ENCODE peak calls at places on chromosomes 3 and 15, in six cellular contexts. R is WTC11; U is activated CD8-positive, alpha-beta T cell treated with anti-CD3 and anti-CD28 coated beads for 36 hours; L is tibial artery; N is uterus; T is bronchial epithelial cell. W is an unnamed sample.

GRCh38 chr15:43920815-43921214 is 94.0 kb downstream of the WDR76 start:
- DNase-seq in R (peak), U (no peak), L (no peak), N (no peak), T (no peak), W (no peak)

GRCh38 chr15:42194502-42194901 is 13.6 kb downstream of the VPS39 start:
- DNase-seq in R (no peak), U (peak), L (no peak), N (no peak), T (peak), W (peak)

GRCh38 chr3:37221407-37221806 is 47.0 kb upstream of the LRRFIP2 start:
- DNase-seq in R (no peak), U (no peak), L (no peak), N (no peak), T (peak), W (peak)

GRCh38 chr3:106688463-106688862 is 688.8 kb upstream of the CCDC54 start:
- DNase-seq in R (no peak), U (no peak), L (no peak), N (no peak), T (peak), W (peak)

GRCh38 chr3:184572528-184573270 is 11.1 kb downstream of the EPHB3 start:
- DNase-seq in R (no peak), U (no peak), L (no peak), N (no peak), T (no peak), W (no peak)

GRCh38 chr15:90644526-90644925 is 72.6 kb upstream of the BLM start:
- DNase-seq in R (no peak), U (no peak), L (peak), N (no peak), T (no peak), W (no peak)

GRCh38 chr3:186368717-186369116 is 6.7 kb upstream of the DGKG start:
- DNase-seq in R (no peak), U (no peak), L (no peak), N (no peak), T (peak), W (no peak)

GRCh38 chr15:60591491-60592385 is 112.8 kb upstream of the ICE2 start:
- DNase-seq in R (peak), U (peak), L (peak), N (peak), T (no peak), W (no peak)

GRCh38 chr3:149455366-149455765 is 19.1 kb upstream of the TM4SF4 start:
- DNase-seq in R (no peak), U (no peak), L (no peak), N (no peak), T (no peak), W (no peak)

DNA sequence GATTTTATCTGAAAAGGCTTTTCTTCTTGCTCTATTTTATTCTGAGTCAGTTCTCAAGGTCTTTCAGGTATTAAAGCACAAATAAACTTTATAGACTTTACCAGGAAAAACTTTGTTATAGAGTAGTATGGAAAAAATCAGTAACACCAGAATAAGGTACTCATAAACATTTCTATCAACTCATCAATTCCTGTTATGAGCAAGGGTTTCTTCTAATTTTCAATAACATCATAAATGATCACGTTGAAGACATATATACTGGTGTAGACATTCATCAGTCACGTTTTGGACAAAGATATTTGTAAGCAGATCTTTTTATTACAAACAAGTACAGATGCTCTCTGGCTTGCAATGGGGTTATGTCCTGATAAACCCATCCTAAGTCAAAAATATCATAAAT is 9.6 kb upstream of the HDC start:
- DNase-seq in R (no peak), U (no peak), L (no peak), N (no peak), T (no peak), W (no peak)
- TF ChIP-seq CTCF in R (no peak), U (no peak), L (no peak), N (no peak), T (no peak), W (no peak)

GRCh38 chr3:188284455-188285212 is 130.7 kb downstream of the LPP start:
- DNase-seq in R (no peak), U (peak), L (no peak), N (no peak), T (peak), W (no peak)

GRCh38 chr3:188286087-188286513 is 132.1 kb downstream of the LPP start:
- DNase-seq in R (no peak), U (no peak), L (peak), N (peak), T (peak), W (peak)

GRCh38 chr3:188282871-188283270 is 128.9 kb downstream of the LPP start:
- DNase-seq in R (no peak), U (no peak), L (no peak), N (no peak), T (no peak), W (no peak)

GRCh38 chr3:188280627-188281026 is 126.7 kb downstream of the LPP start:
- DNase-seq in R (no peak), U (no peak), L (no peak), N (no peak), T (no peak), W (no peak)

GRCh38 chr3:188283347-188283746 is 129.4 kb downstream of the LPP start:
- DNase-seq in R (no peak), U (no peak), L (no peak), N (peak), T (no peak), W (peak)
- TF ChIP-seq CTCF in R (no peak), U (no peak), L (no peak), N (peak), T (no peak), W (no peak)

DNA sequence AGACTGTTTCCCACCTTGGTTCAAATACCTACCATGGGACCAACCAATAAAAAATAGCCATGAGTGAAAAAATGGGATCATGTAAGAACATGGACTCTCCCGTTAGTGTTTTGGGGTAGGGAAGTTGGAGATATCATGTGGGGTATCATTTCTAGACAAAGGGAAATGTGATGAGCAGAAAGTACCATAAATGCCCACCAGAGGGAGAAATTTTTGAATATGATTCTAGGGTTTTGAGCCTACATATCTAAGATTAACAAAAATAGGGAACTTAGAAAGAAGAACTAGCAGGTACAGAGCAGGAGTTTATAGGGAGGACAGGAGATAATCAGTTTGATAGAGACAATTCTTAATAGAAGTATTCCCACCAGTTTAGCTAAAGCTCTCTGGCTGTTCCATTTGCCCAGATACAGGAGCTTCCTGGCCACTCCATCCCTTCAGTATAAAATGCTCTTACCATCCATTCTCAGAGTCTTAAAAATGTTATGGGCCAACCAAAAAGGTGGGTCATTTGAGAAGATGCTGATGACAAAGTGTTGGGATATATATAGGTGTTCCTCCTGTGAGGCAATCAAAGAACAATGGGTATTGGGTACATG is 3.6 kb upstream of the CPOX start:
- DNase-seq in R (no peak), U (no peak), L (no peak), N (no peak), T (peak), W (peak)
- TF ChIP-seq CTCF in R (peak), U (peak), L (peak), N (peak), T (peak), W (peak)

DNA sequence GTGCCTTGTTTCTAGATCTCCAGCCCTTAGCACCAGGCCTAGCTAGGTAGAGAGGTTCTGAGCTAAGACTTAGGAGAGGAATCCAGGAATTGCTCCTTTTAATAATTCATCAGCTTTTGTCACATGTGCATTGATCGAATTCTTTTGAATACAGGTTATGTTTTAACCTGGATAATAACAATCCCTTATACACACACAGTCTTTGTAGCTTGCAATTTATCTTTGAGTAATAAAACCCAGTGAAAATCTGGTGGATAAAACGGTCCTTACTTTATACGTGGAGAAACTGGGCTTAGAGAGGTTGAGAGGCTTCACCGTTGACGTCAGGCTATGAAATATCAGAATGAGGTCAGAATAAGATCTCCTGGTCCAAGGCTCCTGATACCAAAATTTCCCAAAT is 7.2 kb upstream of the SCN10A start:
- DNase-seq in R (no peak), U (no peak), L (no peak), N (no peak), T (no peak), W (no peak)
- TF ChIP-seq CTCF in R (no peak), U (no peak), L (no peak), N (no peak), T (no peak), W (no peak)

GRCh38 chr3:49701388-49702077 is 12.2 kb downstream of the RNF123 start:
- DNase-seq in R (peak), U (peak), L (no peak), N (no peak), T (no peak), W (no peak)
- TF ChIP-seq CTCF in R (no peak), U (peak), L (peak), N (peak), T (peak), W (no peak)

GRCh38 chr3:14866627-14867026 is 47.9 kb downstream of the FGD5 start:
- DNase-seq in R (no peak), U (no peak), L (peak), N (no peak), T (no peak), W (no peak)

GRCh38 chr3:14871456-14872200 is 52.9 kb downstream of the FGD5 start:
- DNase-seq in R (no peak), U (no peak), L (peak), N (no peak), T (no peak), W (no peak)

GRCh38 chr3:14870564-14871060 is 51.9 kb downstream of the FGD5 start:
- DNase-seq in R (no peak), U (no peak), L (no peak), N (no peak), T (no peak), W (no peak)

GRCh38 chr3:14867936-14868570 is 49.3 kb downstream of the FGD5 start:
- DNase-seq in R (no peak), U (no peak), L (peak), N (no peak), T (no peak), W (no peak)

GRCh38 chr3:14869877-14870563 is 51.3 kb downstream of the FGD5 start:
- DNase-seq in R (no peak), U (no peak), L (peak), N (no peak), T (no peak), W (no peak)
- TF ChIP-seq CTCF in R (no peak), U (no peak), L (no peak), N (no peak), T (no peak), W (no peak)

W was measured in MCF 10A.